ENCODE peak calls at places on chromosome 5, in eight cellular contexts. Q, U, J, B, I, H, G and D are unnamed samples.

GRCh38 chr5:148268556-148268955 is at the start of gene SPINK13:
- DNase-seq in J (no peak), U (no peak), H (no peak), Q (peak; percentile 66), B (peak; percentile 4), G (no peak), I (no peak), D (peak; percentile 2)

GRCh38 chr5:318341-318897 is 3.1 kb upstream of the AHRR start:
- DNase-seq in U (no peak), Q (peak; percentile 88), G (peak; percentile 23), H (no peak), I (no peak), J (no peak), B (no peak), D (no peak)

GRCh38 chr5:124176692-124177091 is 569.7 kb downstream of the ZNF608 start:
- DNase-seq in J (no peak), B (no peak), H (no peak), U (no peak), G (peak; percentile 42), Q (no peak), I (no peak), D (peak; percentile 85)

GRCh38 chr5:9562101-9562500 is 16.2 kb upstream of the SEMA5A start:
- DNase-seq in H (no peak), U (no peak), Q (peak; percentile 83), B (peak; percentile 65), I (no peak), J (no peak), G (no peak), D (no peak)

GRCh38 chr5:132022737-132023136 is 11.3 kb upstream of the ACSL6 start:
- DNase-seq in J (no peak), B (no peak), Q (no peak), I (no peak), U (no peak), G (no peak), H (no peak), D (no peak)

GRCh38 chr5:127136908-127137307 is 63.6 kb upstream of the C5orf63 start:
- DNase-seq in J (no peak), H (no peak), B (no peak), I (no peak), U (no peak), Q (no peak), G (no peak), D (no peak)

GRCh38 chr5:71887680-71888079 is 168.6 kb downstream of the CARTPT start:
- DNase-seq in J (peak; percentile 62), G (no peak), I (no peak), U (no peak), B (no peak), H (peak; percentile 19), Q (peak; percentile 91), D (no peak)

GRCh38 chr5:35780236-35780635 is 76.5 kb upstream of the IL7R start:
- DNase-seq in H (no peak), U (no peak), G (no peak), J (no peak), I (no peak), Q (no peak), B (no peak), D (no peak)

GRCh38 chr5:173045481-173045880 is 10.7 kb upstream of the CREBRF start:
- DNase-seq in B (no peak), Q (no peak), H (no peak), G (no peak), U (no peak), I (no peak), J (no peak), D (no peak)

GRCh38 chr5:172959824-172960799 is 888 bp downstream of the RPL26L1 start:
- DNase-seq in H (no peak), Q (peak; percentile 47), U (no peak), J (no peak), G (no peak), B (no peak), I (peak; percentile 79), D (no peak)

GRCh38 chr5:132458651-132459030 is 31.9 kb downstream of the IRF1 start:
- DNase-seq in B (peak; percentile 39), G (no peak), Q (peak; percentile 70), H (no peak), I (no peak), U (no peak), J (no peak), D (no peak)

GRCh38 chr5:45609661-45610060 is 86.5 kb downstream of the HCN1 start:
- DNase-seq in H (no peak), I (no peak), U (no peak), G (no peak), J (no peak), B (no peak), Q (no peak), D (no peak)

GRCh38 chr5:94218374-94218773 is 400.0 kb downstream of the KIAA0825 start:
- DNase-seq in G (no peak), U (no peak), J (no peak), B (peak; percentile 84), H (no peak), Q (peak; percentile 93), I (no peak), D (no peak)

GRCh38 chr5:43400082-43400481 is 12.1 kb downstream of the CCL28 start:
- DNase-seq in I (no peak), H (no peak), G (no peak), Q (peak; percentile 16), J (no peak), U (no peak), B (no peak), D (peak; percentile 7)

GRCh38 chr5:134438641-134439621 is 27.2 kb upstream of the CDKN2AIPNL start:
- DNase-seq in H (peak; percentile 13), U (peak; percentile 90), J (no peak), B (peak; percentile 59), G (peak; percentile 89), I (peak; percentile 66), Q (peak; percentile 97), D (peak; percentile 27)

GRCh38 chr5:141958113-141958512 is at the start of gene PCDH12:
- DNase-seq in U (no peak), H (no peak), G (peak; percentile 68), Q (peak; percentile 71), J (no peak), I (peak; percentile 83), B (no peak), D (no peak)

GRCh38 chr5:80184235-80185023 is 71.4 kb downstream of the SERINC5 start:
- DNase-seq in B (no peak), U (no peak), J (no peak), I (no peak), H (peak; percentile 40), Q (no peak), G (no peak), D (peak; percentile 2)

GRCh38 chr5:119397518-119398380 is 41.9 kb downstream of the TNFAIP8 start:
- DNase-seq in Q (peak; percentile 76), U (no peak), H (no peak), J (no peak), B (no peak), I (no peak), G (no peak), D (no peak)

GRCh38 chr5:171907731-171908343 is 98.6 kb downstream of the FBXW11 start:
- DNase-seq in Q (peak; percentile 68), H (peak; percentile 58), I (no peak), U (no peak), G (no peak), B (no peak), J (no peak), D (peak; percentile 22)

GRCh38 chr5:66945389-66946349 is 250.9 kb downstream of the CD180 start:
- DNase-seq in B (no peak), G (no peak), H (no peak), Q (no peak), J (peak; percentile 2), U (no peak), I (no peak), D (no peak)

GRCh38 chr5:34599471-34600117 is 56.5 kb upstream of the RAI14 start:
- DNase-seq in B (no peak), I (no peak), U (no peak), H (no peak), J (no peak), Q (no peak), G (no peak), D (no peak)

GRCh38 chr5:157618366-157618765 is 33.9 kb downstream of the SOX30 start:
- DNase-seq in G (no peak), B (no peak), Q (no peak), U (no peak), J (no peak), H (no peak), I (no peak), D (no peak)

GRCh38 chr5:56176155-56176798 is 56.9 kb downstream of the ANKRD55 start:
- DNase-seq in I (no peak), H (no peak), B (no peak), U (peak; percentile 60), Q (peak; percentile 64), J (no peak), G (peak; percentile 56), D (no peak)

GRCh38 chr5:11390369-11390768 is 513.9 kb downstream of the CTNND2 start:
- DNase-seq in J (no peak), B (peak; percentile 88), I (no peak), Q (peak; percentile 0), H (no peak), U (no peak), G (no peak), D (peak; percentile 81)

GRCh38 chr5:33772276-33772990 is 119.4 kb downstream of the ADAMTS12 start:
- DNase-seq in G (no peak), H (no peak), Q (peak; percentile 66), I (no peak), U (no peak), J (no peak), B (peak; percentile 39), D (no peak)

GRCh38 chr5:128673010-128673409 is 135.0 kb upstream of the FBN2 start:
- DNase-seq in G (no peak), J (no peak), Q (no peak), B (no peak), H (no peak), U (no peak), I (no peak), D (no peak)

GRCh38 chr5:73030531-73030930 is 74.7 kb downstream of the FCHO2 start:
- DNase-seq in B (no peak), U (no peak), J (no peak), Q (no peak), H (no peak), G (no peak), I (no peak), D (no peak)

GRCh38 chr5:158917731-158918130 is 182.0 kb downstream of the EBF1 start:
- DNase-seq in B (no peak), U (no peak), I (no peak), H (no peak), J (no peak), Q (no peak), G (no peak), D (no peak)

GRCh38 chr5:6576861-6577501 is 55.9 kb downstream of the NSUN2 start:
- DNase-seq in H (peak; percentile 84), J (peak; percentile 47), Q (peak; percentile 65), I (no peak), U (no peak), B (peak; percentile 23), G (peak; percentile 49), D (no peak)

GRCh38 chr5:55633574-55634203 is 78.4 kb downstream of the SLC38A9 start:
- DNase-seq in U (no peak), H (peak; percentile 9), B (no peak), I (no peak), G (peak; percentile 91), Q (peak; percentile 70), J (no peak), D (no peak)

GRCh38 chr5:55768279-55768678 is 30.4 kb downstream of the DDX4 start:
- DNase-seq in U (no peak), H (no peak), J (no peak), B (no peak), Q (no peak), G (no peak), I (no peak), D (no peak)

GRCh38 chr5:180047667-180048066 is 23.9 kb downstream of the RNF130 start:
- DNase-seq in J (no peak), H (no peak), Q (no peak), I (no peak), B (no peak), G (peak; percentile 81), U (no peak), D (no peak)

GRCh38 chr5:68924490-68925145 is 169.2 kb upstream of the SLC30A5 start:
- DNase-seq in I (no peak), U (no peak), G (no peak), H (no peak), B (no peak), Q (peak; percentile 78), J (no peak), D (no peak)

GRCh38 chr5:37710965-37711364 is 128.9 kb downstream of the GDNF start:
- DNase-seq in J (no peak), I (no peak), G (no peak), B (no peak), H (no peak), U (no peak), Q (peak; percentile 55), D (no peak)